ENCODE peak calls at places on chromosome 16, in seven cellular contexts. R is foreskin fibroblast, B is GM06990, Q is fibroblast of pulmonary artery, O is GM10248, A is Peyer's patch, E is IMR-90. Y is an unnamed sample.
A peak's percentile ranks its signal among the peaks of the same experiment; 100 is the strongest.

GRCh38 chr16:85759631-85760419 is 8.9 kb upstream of the C16orf74 start:
- DNase-seq in O (peak; percentile 73), B (peak; percentile 54), E (no peak), R (no peak), Q (no peak), A (peak; percentile 82), Y (no peak)

GRCh38 chr16:49000594-49000993 is 281.0 kb downstream of the CBLN1 start:
- DNase-seq in B (no peak), R (no peak), Q (no peak), O (no peak), A (no peak), E (no peak), Y (no peak)

GRCh38 chr16:58510097-58510775 is 5.1 kb upstream of the SETD6 start:
- DNase-seq in A (peak; percentile 38), B (no peak), Q (no peak), R (no peak), E (no peak), O (no peak), Y (no peak)

GRCh38 chr16:19137201-19137601 is 23.4 kb downstream of the ITPRIPL2 start:
- DNase-seq in E (no peak), R (no peak), Q (no peak), O (no peak), A (no peak), B (no peak), Y (no peak)

GRCh38 chr16:62576636-62577035 is 540.4 kb upstream of the CDH8 start:
- DNase-seq in O (no peak), R (no peak), A (no peak), Q (no peak), B (no peak), E (no peak), Y (no peak)

GRCh38 chr16:87895641-87896141 is 26.4 kb upstream of the SLC7A5 start:
- DNase-seq in O (peak; percentile 70), E (peak; percentile 52), A (peak; percentile 81), R (peak; percentile 80), B (peak; percentile 62), Q (no peak), Y (no peak)

GRCh38 chr16:69190598-69190997 is 3.6 kb downstream of the SNTB2 start:
- DNase-seq in R (no peak), O (no peak), A (no peak), B (no peak), E (no peak), Q (no peak), Y (no peak)

GRCh38 chr16:57999971-58000705 is at the start of gene ZNF319:
- DNase-seq in B (no peak), A (no peak), E (no peak), R (no peak), O (peak; percentile 60), Q (no peak), Y (no peak)

GRCh38 chr16:50096791-50097190 is 31.0 kb downstream of the HEATR3 start:
- DNase-seq in Q (peak; percentile 10), R (peak; percentile 82), B (no peak), A (no peak), O (no peak), E (peak; percentile 63), Y (no peak)

GRCh38 chr16:85673529-85674417 is 15.0 kb downstream of the GINS2 start:
- DNase-seq in O (no peak), B (no peak), E (peak; percentile 75), R (peak; percentile 85), A (no peak), Q (peak; percentile 78), Y (no peak)

GRCh38 chr16:64745275-64745674 is 376.6 kb downstream of the CDH11 start:
- DNase-seq in R (no peak), Q (no peak), O (no peak), E (peak; percentile 3), A (no peak), B (no peak), Y (no peak)

GRCh38 chr16:29030086-29030840 is 45.4 kb downstream of the LAT start:
- DNase-seq in B (no peak), R (no peak), A (peak; percentile 6), O (no peak), Q (no peak), E (no peak), Y (no peak)

GRCh38 chr16:11389083-11389482 is 43.8 kb downstream of the RMI2 start:
- DNase-seq in E (no peak), R (no peak), A (no peak), B (no peak), O (no peak), Q (no peak), Y (no peak)

GRCh38 chr16:84791088-84791487 is 28.7 kb upstream of the CRISPLD2 start:
- DNase-seq in A (no peak), B (no peak), Q (no peak), O (no peak), E (peak; percentile 28), R (no peak), Y (no peak)

GRCh38 chr16:69741519-69741918 is 13.2 kb downstream of the NOB1 start:
- DNase-seq in A (no peak), R (no peak), Q (peak; percentile 35), O (no peak), E (peak; percentile 67), B (no peak), Y (no peak)

GRCh38 chr16:19745286-19746018 is 27.4 kb downstream of the IQCK start:
- DNase-seq in B (no peak), R (peak; percentile 39), A (no peak), E (peak; percentile 71), O (no peak), Q (no peak), Y (no peak)

GRCh38 chr16:17768257-17768656 is 297.5 kb upstream of the XYLT1 start:
- DNase-seq in E (peak; percentile 62), R (peak; percentile 59), O (no peak), Q (peak; percentile 14), B (no peak), A (no peak), Y (no peak)

GRCh38 chr16:79348521-79349306 is 251.8 kb downstream of the MAF start:
- DNase-seq in E (no peak), A (no peak), B (no peak), Q (no peak), R (no peak), O (no peak), Y (no peak)

GRCh38 chr16:22425036-22425801 is 50.8 kb upstream of the CDR2 start:
- DNase-seq in E (no peak), R (peak; percentile 62), B (no peak), A (no peak), Q (no peak), O (no peak), Y (no peak)

GRCh38 chr16:15032547-15033308 is 23.1 kb downstream of the NTAN1 start:
- DNase-seq in R (no peak), B (no peak), Q (peak; percentile 58), E (peak; percentile 31), A (no peak), O (no peak), Y (no peak)

GRCh38 chr16:67862623-67863583 is 9.9 kb upstream of the EDC4 start:
- DNase-seq in Q (peak; percentile 66), A (no peak), R (no peak), B (no peak), E (peak; percentile 45), O (no peak), Y (no peak)

DNA sequence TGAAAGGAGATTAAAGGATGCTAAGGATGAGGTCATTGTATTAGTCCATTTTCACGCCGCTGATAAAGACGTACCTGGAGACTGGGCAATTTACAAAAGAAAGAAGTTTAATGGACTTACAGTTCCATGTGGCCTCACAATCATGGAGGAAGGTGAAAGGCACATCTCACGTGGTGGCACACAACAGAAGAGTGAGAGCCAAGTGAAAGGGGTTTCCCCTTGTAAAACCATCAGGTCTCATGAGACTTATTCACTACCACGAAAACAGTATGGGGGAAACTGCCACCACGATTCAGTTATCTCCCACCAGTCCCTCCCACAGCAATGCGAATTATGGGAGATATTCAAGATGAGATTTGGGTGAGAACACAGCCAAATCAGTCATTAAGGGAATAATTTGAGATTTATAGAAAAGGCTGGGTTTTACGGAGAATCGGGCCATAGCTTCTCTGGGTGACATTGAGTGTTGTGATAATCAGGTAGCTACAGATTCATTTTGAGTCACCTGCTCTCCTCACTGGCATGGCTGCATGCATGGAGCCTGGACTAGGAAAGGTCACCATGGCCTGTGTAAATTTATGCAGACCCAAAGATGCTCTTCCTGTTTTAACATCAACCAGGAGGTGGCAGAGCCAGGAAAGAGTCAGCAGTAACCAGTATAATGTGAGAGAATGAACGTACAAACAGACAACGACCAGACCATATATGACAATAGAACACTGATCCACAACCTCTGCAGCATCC is 40.5 kb upstream of the DYNLRB2 start:
- DNase-seq in A (no peak), Q (no peak), R (no peak), E (no peak), O (no peak), B (no peak), Y (no peak)
- TF ChIP-seq CTCF in A (no peak), Q (no peak), R (no peak), E (no peak), O (no peak), B (peak; percentile 5), Y (no peak)

GRCh38 chr16:8905168-8905762 is 23.1 kb downstream of the LITAFD start:
- DNase-seq in A (no peak), O (no peak), R (no peak), B (no peak), E (peak; percentile 45), Q (peak; percentile 66), Y (no peak)

GRCh38 chr16:8905795-8906591 is 23.8 kb downstream of the LITAFD start:
- DNase-seq in B (no peak), Q (no peak), A (no peak), R (no peak), E (no peak), O (no peak), Y (no peak)

GRCh38 chr16:8903004-8903403 is 20.9 kb downstream of the LITAFD start:
- DNase-seq in O (no peak), E (no peak), B (no peak), R (no peak), Q (no peak), A (no peak), Y (no peak)

GRCh38 chr16:8901318-8901861 is 19.2 kb downstream of the LITAFD start:
- DNase-seq in A (no peak), O (no peak), B (no peak), Q (no peak), E (no peak), R (no peak), Y (no peak)

DNA sequence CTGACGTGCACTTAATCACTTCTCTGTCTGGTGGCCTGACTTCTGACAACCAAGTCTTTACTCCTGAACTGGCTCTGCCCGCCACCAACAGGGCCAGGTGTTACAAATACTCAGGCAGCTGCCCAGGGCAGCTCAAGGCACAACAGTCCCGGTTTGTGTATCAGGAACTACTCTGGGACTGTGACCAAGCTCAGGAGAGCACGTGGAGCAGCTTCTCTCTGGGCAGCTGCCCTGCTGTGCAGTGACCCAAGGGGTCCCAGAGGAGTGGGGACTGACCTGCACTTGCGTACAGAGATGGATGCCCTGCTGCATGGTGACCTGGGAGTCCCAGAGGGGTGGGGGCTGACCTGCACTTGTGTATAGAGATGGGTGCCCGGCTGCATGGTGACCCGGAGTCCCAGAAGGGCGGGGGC is 21.9 kb downstream of the LITAFD start:
- DNase-seq in B (no peak), E (no peak), A (no peak), O (no peak), R (no peak), Q (no peak), Y (no peak)
- TF ChIP-seq CTCF in B (no peak), E (no peak), A (no peak), O (no peak), R (no peak), Q (no peak), Y (no peak)

GRCh38 chr16:82748026-82748425 is 121.3 kb downstream of the CDH13 start:
- DNase-seq in A (no peak), R (peak; percentile 67), B (no peak), E (peak; percentile 66), Q (peak; percentile 91), O (no peak), Y (no peak)
- TF ChIP-seq CTCF in A (peak; percentile 25), R (peak; percentile 26), B (no peak), E (peak; percentile 42), Q (peak; percentile 56), O (no peak), Y (no peak)

GRCh38 chr16:72467157-72467759 is 295.3 kb upstream of the PMFBP1 start:
- DNase-seq in B (no peak), R (peak; percentile 34), E (peak; percentile 60), O (peak; percentile 18), Q (peak; percentile 78), A (no peak), Y (no peak)
- TF ChIP-seq CTCF in B (peak; percentile 66), R (peak; percentile 70), E (peak; percentile 75), O (peak; percentile 71), Q (peak; percentile 82), A (peak; percentile 63), Y (peak; percentile 80)

Y was measured in D721Med.